ENCODE peak calls at places on chromosome 20, in seven cellular contexts. Q is effector CD4-positive, alpha-beta T cell; L is stomach; P is A549; X is non-pigmented ciliary epithelial cell; K is HT-29; G is activated naive CD4-positive, alpha-beta T cell treated with anti-CD3 and anti-CD28 coated beads, Interleukin-2, amount 10 ng/mL, durations not matched to agents 7 days and 5 days. N is an unnamed sample.

GRCh38 chr20:6746901-6747609 is 20.4 kb upstream of the BMP2 start:
- DNase-seq in Q (no peak), L (no peak), P (no peak), X (no peak), K (peak; percentile 59), G (no peak), N (no peak)

GRCh38 chr20:51462566-51463276 is 79.8 kb downstream of the NFATC2 start:
- DNase-seq in Q (no peak), L (no peak), P (no peak), X (no peak), K (no peak), G (no peak), N (peak; percentile 83)

GRCh38 chr20:54174452-54175175 is 828 bp upstream of the CYP24A1 start:
- DNase-seq in Q (no peak), L (no peak), P (peak; percentile 46), X (no peak), K (peak; percentile 41), G (no peak), N (no peak)

GRCh38 chr20:63138855-63139341 is 77.0 kb downstream of the YTHDF1 start:
- DNase-seq in Q (no peak), L (no peak), P (no peak), X (no peak), K (no peak), G (no peak), N (no peak)

GRCh38 chr20:32966382-32966781 is 37.9 kb downstream of the SUN5 start:
- DNase-seq in Q (no peak), L (peak; percentile 18), P (no peak), X (no peak), K (no peak), G (no peak), N (no peak)

GRCh38 chr20:60050193-60050960 is 92.2 kb downstream of the CDH26 start:
- DNase-seq in Q (no peak), L (peak; percentile 59), P (peak; percentile 23), X (no peak), K (peak; percentile 84), G (no peak), N (no peak)

GRCh38 chr20:23246682-23247664 is 103.6 kb upstream of the NXT1 start:
- DNase-seq in Q (no peak), L (no peak), P (no peak), X (no peak), K (no peak), G (no peak), N (peak; percentile 72)

GRCh38 chr20:41714030-41714429 is 95.9 kb upstream of the CHD6 start:
- DNase-seq in Q (no peak), L (no peak), P (no peak), X (no peak), K (no peak), G (no peak), N (no peak)

GRCh38 chr20:2624190-2624589 is 28.2 kb upstream of the NOP56 start:
- DNase-seq in Q (no peak), L (no peak), P (no peak), X (no peak), K (no peak), G (no peak), N (no peak)

GRCh38 chr20:33918662-33919061 is 75.0 kb upstream of the RALY start:
- DNase-seq in Q (no peak), L (no peak), P (no peak), X (no peak), K (no peak), G (no peak), N (no peak)

GRCh38 chr20:23200914-23201313 is 114.8 kb upstream of the CD93 start:
- DNase-seq in Q (no peak), L (peak; percentile 62), P (peak; percentile 43), X (no peak), K (peak; percentile 66), G (no peak), N (peak; percentile 28)

GRCh38 chr20:31587545-31588389 is 17.3 kb upstream of the ID1 start:
- DNase-seq in Q (no peak), L (peak; percentile 57), P (no peak), X (no peak), K (peak; percentile 40), G (no peak), N (peak; percentile 74)

GRCh38 chr20:13105864-13106457 is 97.2 kb downstream of the SPTLC3 start:
- DNase-seq in Q (no peak), L (no peak), P (peak; percentile 26), X (peak; percentile 14), K (peak; percentile 61), G (no peak), N (no peak)